ENCODE peak calls at places on chromosome 19, in four cellular contexts. J is cardiac muscle cell, R is PC-9, Z is endothelial cell. T is an unnamed sample.

GRCh38 chr19:53365899-53366493 is 491 bp downstream of the ZNF525 start:
- DNase-seq in J (peak; percentile 54), Z (peak; percentile 27), R (no peak), T (peak; percentile 17)

GRCh38 chr19:50943074-50943828 is 9.6 kb downstream of the KLK5 start:
- DNase-seq in J (no peak), R (peak; percentile 38), Z (no peak), T (no peak)

GRCh38 chr19:45114116-45114515 is 21.1 kb downstream of the PPP1R37 start:
- DNase-seq in R (no peak), Z (no peak), J (no peak), T (no peak)

GRCh38 chr19:41922220-41922576 is 6.1 kb downstream of the ERFL start:
- DNase-seq in J (no peak), R (no peak), Z (no peak), T (no peak)

GRCh38 chr19:35757231-35757748 is 461 bp upstream of the HSPB6 start:
- DNase-seq in Z (peak; percentile 32), J (peak; percentile 73), R (no peak), T (peak; percentile 99)

GRCh38 chr19:52541608-52542007 is 14.1 kb downstream of the ZNF808 start:
- DNase-seq in R (no peak), Z (no peak), J (no peak), T (no peak)

GRCh38 chr19:4472174-4472974 is at the start of gene HDGFL2:
- DNase-seq in J (no peak), Z (no peak), R (no peak), T (no peak)

GRCh38 chr19:1445185-1445931 is 4.6 kb upstream of the APC2 start:
- DNase-seq in J (peak; percentile 78), R (peak; percentile 64), Z (peak; percentile 92), T (peak; percentile 55)

GRCh38 chr19:927044-927706 is 1.3 kb downstream of the ARID3A start:
- DNase-seq in J (peak; percentile 79), R (no peak), Z (peak; percentile 64), T (peak; percentile 61)

GRCh38 chr19:1394252-1395193 is 6.8 kb downstream of the GAMT start:
- DNase-seq in R (no peak), J (no peak), Z (no peak), T (no peak)

GRCh38 chr19:16367269-16367683 is 42.6 kb downstream of the KLF2 start:
- DNase-seq in Z (no peak), J (no peak), R (no peak), T (no peak)

GRCh38 chr19:5718579-5719273 is 1.2 kb downstream of the LONP1 start:
- DNase-seq in J (no peak), R (peak; percentile 39), Z (no peak), T (peak; percentile 89)

GRCh38 chr19:29262085-29262484 is 49.1 kb upstream of the UQCRFS1 start:
- DNase-seq in R (no peak), Z (no peak), J (no peak), T (no peak)

GRCh38 chr19:29259153-29259552 is 46.2 kb upstream of the UQCRFS1 start:
- DNase-seq in R (no peak), J (no peak), Z (no peak), T (no peak)

GRCh38 chr19:29260477-29261317 is 47.7 kb upstream of the UQCRFS1 start:
- DNase-seq in Z (peak; percentile 57), J (peak; percentile 60), R (no peak), T (peak; percentile 51)

GRCh38 chr19:29256516-29256915 is 43.6 kb upstream of the UQCRFS1 start:
- DNase-seq in Z (no peak), J (no peak), R (no peak), T (no peak)

GRCh38 chr19:29259867-29260281 is 46.9 kb upstream of the UQCRFS1 start:
- DNase-seq in Z (no peak), J (peak; percentile 70), R (no peak), T (no peak)
- TF ChIP-seq CTCF in Z (no peak), J (no peak), R (no peak), T (no peak)

GRCh38 chr19:48321622-48322591 is 3.4 kb upstream of the EMP3 start:
- DNase-seq in J (peak; percentile 99), R (peak; percentile 100), Z (peak; percentile 99), T (peak; percentile 99)
- TF ChIP-seq CTCF in J (no peak), R (peak; percentile 32), Z (no peak), T (no peak)

DNA sequence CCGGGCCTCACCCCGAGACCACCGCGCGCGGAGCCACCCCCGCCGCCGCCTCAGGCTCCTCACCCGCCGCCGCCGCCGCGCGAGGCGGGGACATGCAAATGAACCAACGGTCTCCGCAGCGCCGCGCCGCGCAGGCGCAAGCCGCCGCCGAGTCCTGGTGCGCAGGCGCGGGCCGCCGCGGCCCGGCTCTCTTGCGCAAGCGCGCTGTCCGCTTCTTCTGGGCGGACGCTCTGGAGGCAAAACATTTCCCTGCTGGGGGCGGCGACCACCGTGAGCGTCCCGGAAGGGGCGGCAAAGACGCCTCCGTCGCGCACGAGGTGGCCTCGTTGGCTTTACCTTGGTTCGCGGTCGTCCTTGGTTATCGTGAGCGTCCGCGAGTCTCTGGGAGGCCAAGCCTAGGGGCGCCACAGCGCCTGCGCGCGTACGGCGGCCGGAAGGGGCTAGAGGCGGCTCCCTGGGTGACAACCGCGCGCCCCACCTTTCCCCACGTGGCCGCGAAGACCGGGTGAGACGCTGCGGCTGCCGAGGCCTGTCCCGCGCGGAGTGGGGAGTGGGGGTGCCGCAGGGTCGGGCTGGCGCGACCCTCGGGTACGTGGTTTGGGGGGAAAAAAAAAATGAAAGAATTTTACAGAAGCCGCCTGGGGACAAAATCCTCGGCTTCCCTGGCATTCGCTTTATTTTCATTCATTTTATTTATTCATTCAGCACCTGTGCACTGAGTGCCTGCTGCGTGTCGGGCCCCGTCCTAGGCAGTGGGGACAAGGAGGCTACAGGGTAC is at the start of the genes ARMC6 and SUGP2:
- DNase-seq in R (peak; percentile 88), J (peak; percentile 93), Z (peak; percentile 90), T (peak; percentile 86)
- TF ChIP-seq CTCF in R (no peak), J (no peak), Z (no peak), T (no peak)

GRCh38 chr19:11335449-11336146 is 3.9 kb downstream of the RAB3D start:
- DNase-seq in R (no peak), J (no peak), Z (no peak), T (no peak)
- TF ChIP-seq CTCF in R (no peak), J (no peak), Z (no peak), T (no peak)

GRCh38 chr19:40908981-40909380 is 26.9 kb upstream of the CYP2A7 start:
- DNase-seq in Z (peak; percentile 50), R (no peak), J (peak; percentile 36), T (no peak)
- TF ChIP-seq CTCF in Z (peak; percentile 15), R (no peak), J (peak; percentile 7), T (peak; percentile 34)

DNA sequence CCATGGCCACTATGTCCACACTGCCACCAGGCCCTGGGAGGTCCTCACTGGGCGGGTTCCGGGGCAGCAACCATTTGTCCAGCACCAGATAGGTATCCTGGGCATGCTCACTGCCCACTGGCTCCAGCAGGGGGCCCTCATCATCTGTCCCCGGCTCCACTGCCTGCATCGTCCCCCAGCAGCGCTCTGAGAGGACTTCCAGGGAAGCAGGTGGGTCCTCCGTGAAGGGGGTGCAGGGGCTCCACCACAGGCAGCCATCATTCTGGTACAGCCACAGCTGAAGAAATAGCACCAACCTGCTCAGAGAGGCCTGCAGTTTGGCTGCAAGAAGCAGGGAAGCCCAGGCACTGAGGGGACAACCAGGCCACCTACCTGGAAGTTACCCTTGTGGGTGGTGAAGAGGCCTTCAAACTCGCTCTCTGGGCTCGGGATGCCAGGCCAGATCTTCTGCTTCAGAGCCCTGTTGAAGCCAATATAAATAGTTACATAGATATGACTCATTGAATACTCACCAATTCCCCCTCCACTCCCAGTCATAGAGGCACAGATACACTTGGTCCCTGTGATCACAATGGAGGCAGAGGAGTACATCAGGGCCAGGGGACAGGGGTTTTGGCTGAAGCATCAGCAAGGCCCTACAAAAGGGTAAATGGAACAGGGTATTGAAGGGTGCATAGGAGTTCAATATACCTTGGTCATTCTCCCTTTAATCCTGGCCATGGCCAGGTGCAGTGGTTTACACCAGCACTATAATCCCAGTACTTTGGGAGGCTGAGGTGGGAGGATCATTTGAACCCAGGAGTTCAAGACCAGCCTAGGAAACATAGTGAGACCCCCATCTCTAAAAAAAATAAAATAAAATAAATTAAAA is 4.1 kb downstream of the SWSAP1 start:
- DNase-seq in R (peak; percentile 51), J (peak; percentile 77), Z (peak; percentile 76), T (peak; percentile 88)
- TF ChIP-seq CTCF in R (peak; percentile 67), J (peak; percentile 71), Z (peak; percentile 65), T (peak; percentile 42)

DNA sequence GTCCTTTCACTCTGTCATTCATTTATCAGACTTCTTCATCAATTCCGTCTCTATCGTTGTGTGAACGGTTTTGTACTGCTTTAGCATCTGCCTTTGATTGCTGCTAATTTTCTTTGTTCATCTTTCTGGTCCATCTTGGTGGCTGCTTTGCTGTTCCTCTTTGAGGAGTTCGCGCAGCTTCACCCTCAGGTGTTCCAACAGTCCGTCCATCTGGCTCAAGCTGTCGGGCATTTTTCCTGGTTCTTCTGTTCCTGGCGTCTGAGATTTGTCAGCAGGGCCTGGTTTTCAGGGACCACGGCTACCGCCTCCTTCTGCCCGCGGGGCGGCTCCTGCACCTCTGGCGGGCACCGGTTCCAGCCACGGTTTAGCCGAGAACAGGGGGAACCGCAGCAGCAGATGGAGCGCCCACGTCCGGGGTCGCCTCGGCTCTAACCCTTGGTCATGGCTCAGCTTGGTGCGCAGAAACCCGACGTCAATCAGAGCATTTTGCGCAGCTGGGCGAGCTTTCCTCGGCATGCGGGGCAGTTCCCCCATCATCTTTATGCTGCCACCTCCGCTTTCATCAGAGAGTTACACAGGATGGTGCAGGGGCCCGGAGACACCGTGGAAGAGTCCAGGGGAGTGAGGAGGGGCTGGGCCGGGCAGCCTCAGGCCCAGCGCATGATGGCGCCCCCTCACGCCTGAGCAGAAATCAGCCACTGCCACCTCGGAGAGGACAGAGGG is 89.5 kb downstream of the ZNF100 start:
- DNase-seq in Z (no peak), J (no peak), R (no peak), T (no peak)
- TF ChIP-seq CTCF in Z (no peak), J (no peak), R (no peak), T (no peak)